ENCODE peak calls at places on chromosomes 3 and 15, in ten cellular contexts. R is glutamatergic neuron, H is H9, B is AG09309, X is B cell, A is HFFc6, W is osteocyte, E is breast epithelium, M is GM06990, V is fibroblast of lung. P is an unnamed sample.

GRCh38 chr3:21170964-21171363 is 580.0 kb downstream of the ZNF385D start:
- DNase-seq in W (no peak), E (no peak), V (peak), X (no peak), A (no peak), B (no peak), R (no peak), M (no peak), H (peak), P (peak)

GRCh38 chr3:114081022-114081421 is 24.5 kb downstream of the QTRT2 start:
- DNase-seq in B (no peak), W (no peak), X (no peak), M (no peak), A (peak), R (no peak), V (no peak), H (no peak), E (no peak), P (no peak)

GRCh38 chr3:188176476-188176875 is 22.5 kb downstream of the LPP start:
- DNase-seq in V (no peak), R (no peak), B (no peak), A (no peak), H (no peak), W (no peak), M (no peak), X (peak), E (no peak), P (no peak)

GRCh38 chr3:170809021-170809974 is 60.7 kb downstream of the RPL22L1 start:
- DNase-seq in B (no peak), E (no peak), R (no peak), A (peak), H (peak), M (no peak), X (no peak), V (peak), W (no peak), P (peak)

GRCh38 chr3:51706788-51707731 is at the start of gene GRM2:
- DNase-seq in H (peak), E (peak), A (peak), B (no peak), W (peak), X (peak), V (peak), M (no peak), R (peak), P (peak)

GRCh38 chr3:52240059-52240885 is 1.3 kb upstream of the TWF2 start:
- DNase-seq in R (peak), E (no peak), H (peak), V (peak), M (no peak), X (peak), A (peak), W (no peak), B (peak), P (peak)

GRCh38 chr3:101853465-101853864 is 4.2 kb downstream of the NFKBIZ start:
- DNase-seq in H (no peak), A (no peak), X (no peak), B (no peak), V (no peak), M (no peak), E (no peak), W (no peak), R (no peak), P (no peak)

GRCh38 chr3:127532561-127533203 is 57.9 kb downstream of the TPRA1 start:
- DNase-seq in B (no peak), A (no peak), M (no peak), V (no peak), R (no peak), W (peak), H (no peak), X (no peak), E (no peak), P (no peak)

GRCh38 chr3:99697250-99697649 is 58.9 kb downstream of the COL8A1 start:
- DNase-seq in A (no peak), M (no peak), E (no peak), R (no peak), B (no peak), V (no peak), H (no peak), W (no peak), X (no peak), P (no peak)

GRCh38 chr15:48112242-48112641 is 8.5 kb upstream of the SLC24A5 start:
- DNase-seq in R (peak), V (peak), H (peak), A (peak), X (no peak), E (no peak), W (no peak), M (no peak), B (no peak), P (peak)

GRCh38 chr3:4900298-4900697 is 78.9 kb upstream of the BHLHE40 start:
- DNase-seq in X (no peak), H (no peak), R (no peak), W (no peak), M (no peak), A (no peak), B (no peak), E (no peak), V (no peak), P (no peak)

GRCh38 chr3:196699749-196700148 is 12.3 kb downstream of the CEP19 start:
- DNase-seq in B (no peak), R (no peak), M (no peak), A (no peak), H (no peak), E (no peak), X (no peak), W (no peak), V (no peak), P (no peak)

GRCh38 chr3:138066383-138066782 is 49.0 kb downstream of the DZIP1L start:
- DNase-seq in X (no peak), B (no peak), E (no peak), V (no peak), R (no peak), H (no peak), W (no peak), A (no peak), M (peak), P (no peak)

GRCh38 chr3:15805756-15806266 is 8.0 kb upstream of the ANKRD28 start:
- DNase-seq in H (no peak), B (no peak), W (no peak), E (no peak), X (no peak), A (peak), R (no peak), V (peak), M (peak), P (no peak)

GRCh38 chr3:70871909-70872656 is 559.6 kb upstream of the MDFIC2 start:
- DNase-seq in R (no peak), E (no peak), A (peak), B (peak), V (peak), X (no peak), M (no peak), H (no peak), W (no peak), P (no peak)

GRCh38 chr3:170699158-170700053 is 113.5 kb upstream of the SLC7A14 start:
- DNase-seq in V (no peak), W (no peak), X (no peak), M (no peak), E (no peak), B (no peak), H (no peak), R (no peak), A (no peak), P (no peak)

GRCh38 chr3:31636693-31637442 is 104.1 kb downstream of the STT3B start:
- DNase-seq in A (no peak), W (no peak), V (no peak), M (no peak), R (no peak), B (no peak), H (no peak), E (no peak), X (no peak), P (no peak)

GRCh38 chr3:24506966-24507775 is 12.5 kb upstream of the THRB start:
- DNase-seq in X (no peak), R (no peak), H (no peak), A (no peak), E (no peak), V (peak), M (no peak), B (no peak), W (no peak), P (no peak)

GRCh38 chr15:65085207-65085753 is 8.7 kb downstream of the KBTBD13 start:
- DNase-seq in V (no peak), H (no peak), R (no peak), X (no peak), E (no peak), B (no peak), W (no peak), M (no peak), A (no peak), P (no peak)

GRCh38 chr15:65086680-65087111 is 10.2 kb downstream of the KBTBD13 start:
- DNase-seq in V (no peak), B (no peak), R (peak), W (no peak), X (no peak), H (no peak), M (no peak), A (no peak), E (no peak), P (no peak)

GRCh38 chr15:65087411-65087810 is 10.9 kb downstream of the KBTBD13 start:
- DNase-seq in H (no peak), R (no peak), W (no peak), E (no peak), A (no peak), X (no peak), V (no peak), M (no peak), B (no peak), P (no peak)

GRCh38 chr15:65084500-65085206 is 8.1 kb downstream of the KBTBD13 start:
- DNase-seq in E (no peak), M (no peak), X (no peak), W (no peak), A (no peak), H (no peak), R (no peak), V (no peak), B (no peak), P (no peak)

DNA sequence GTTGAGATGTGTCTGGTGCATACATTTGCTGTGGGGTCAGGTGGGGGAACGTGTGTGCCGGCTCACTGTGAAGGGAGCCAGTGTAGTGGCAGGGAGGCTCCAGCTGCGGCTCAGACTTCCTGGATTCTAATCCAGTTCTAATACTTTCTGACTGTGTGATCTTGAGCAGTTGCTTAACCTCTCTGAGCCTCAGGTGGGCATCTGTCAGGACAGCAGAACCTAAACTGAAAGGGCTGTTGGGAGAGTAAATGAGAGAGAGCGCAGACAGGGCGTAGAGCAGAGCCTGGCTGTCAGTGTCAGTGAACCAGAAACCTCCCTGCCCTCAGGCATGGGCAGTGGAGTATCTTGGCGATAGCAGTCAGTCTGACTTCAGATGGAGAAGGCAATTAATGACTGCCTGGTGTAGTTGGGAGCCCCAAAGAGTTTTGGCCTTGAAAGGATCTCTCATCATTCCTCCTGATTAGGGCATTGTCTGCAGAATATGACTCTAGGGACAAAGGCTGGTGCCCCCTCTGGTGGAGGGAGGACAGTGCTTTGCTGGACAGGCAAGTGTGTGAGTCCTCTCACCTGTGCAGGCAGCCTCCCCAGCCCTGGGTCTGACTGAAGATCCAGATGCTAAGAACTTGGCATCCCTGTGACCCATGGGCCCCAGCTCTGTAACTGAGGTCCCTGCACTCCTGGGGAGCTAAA is 9.6 kb downstream of the KBTBD13 start:
- DNase-seq in E (no peak), M (no peak), V (no peak), R (peak), H (peak), X (no peak), W (no peak), A (peak), B (no peak), P (peak)
- TF ChIP-seq CTCF in E (peak), M (peak), V (peak), R (peak), H (peak), X (no peak), W (peak), A (peak), B (peak), P (peak)

GRCh38 chr3:186782542-186783069 is 771 bp upstream of the EIF4A2 start:
- DNase-seq in E (no peak), A (peak), M (no peak), B (no peak), X (no peak), V (no peak), W (no peak), R (no peak), H (no peak), P (no peak)

GRCh38 chr3:186785517-186786018 is 2.2 kb downstream of the EIF4A2 start:
- DNase-seq in H (no peak), R (no peak), E (no peak), A (no peak), B (no peak), X (no peak), W (no peak), M (no peak), V (no peak), P (no peak)

GRCh38 chr3:186783070-186783730 is at the start of gene EIF4A2:
- DNase-seq in R (peak), V (peak), E (peak), M (peak), X (peak), B (peak), W (peak), H (peak), A (peak), P (peak)

GRCh38 chr3:186784820-186785516 is 1.6 kb downstream of the EIF4A2 start:
- DNase-seq in V (no peak), X (no peak), R (no peak), E (no peak), W (no peak), M (no peak), B (no peak), H (no peak), A (no peak), P (no peak)

DNA sequence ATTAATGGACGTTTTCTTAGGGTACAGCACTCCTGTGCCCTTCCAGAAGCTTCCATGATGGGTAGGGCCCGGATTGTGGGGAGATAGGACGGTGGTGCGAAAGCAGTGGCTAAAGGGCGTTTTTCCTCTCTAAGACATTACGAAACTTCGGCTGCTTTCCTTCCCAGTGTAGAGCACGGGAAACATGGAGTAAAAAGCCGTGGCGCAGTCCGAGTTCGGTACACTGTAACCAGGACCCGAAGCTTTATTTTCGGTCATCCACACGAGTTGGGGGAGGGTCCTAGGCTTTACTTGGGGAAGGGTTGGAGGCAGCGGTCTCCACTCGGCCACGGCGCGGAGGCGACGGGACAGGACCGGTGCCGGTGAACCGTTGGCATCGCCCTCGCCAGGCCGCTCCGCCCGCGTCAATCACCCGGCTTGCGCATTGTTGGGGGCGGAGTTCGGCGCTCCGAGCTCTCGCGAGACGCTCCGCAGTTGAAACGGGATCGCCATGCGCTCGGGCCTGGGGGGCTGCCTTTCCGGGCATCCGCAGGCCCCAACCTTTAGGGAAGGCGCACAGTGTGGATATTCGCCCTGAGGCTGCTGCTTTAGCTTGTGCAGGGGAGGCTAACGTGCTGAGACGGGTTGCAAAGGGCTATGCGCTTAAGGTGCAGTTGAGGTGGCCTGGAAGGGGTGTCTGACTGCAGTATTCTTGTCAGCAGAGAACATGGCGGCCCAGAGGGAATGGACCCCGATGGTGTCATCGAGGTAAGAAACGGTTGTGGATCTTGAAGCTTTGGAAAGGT is 546 bp downstream of the EIF4A2 start:
- DNase-seq in X (peak), W (peak), B (peak), R (peak), A (peak), H (peak), V (peak), M (peak), E (peak), P (peak)
- TF ChIP-seq CTCF in X (no peak), W (no peak), B (no peak), R (no peak), A (no peak), H (no peak), V (no peak), M (no peak), E (no peak), P (no peak)

DNA sequence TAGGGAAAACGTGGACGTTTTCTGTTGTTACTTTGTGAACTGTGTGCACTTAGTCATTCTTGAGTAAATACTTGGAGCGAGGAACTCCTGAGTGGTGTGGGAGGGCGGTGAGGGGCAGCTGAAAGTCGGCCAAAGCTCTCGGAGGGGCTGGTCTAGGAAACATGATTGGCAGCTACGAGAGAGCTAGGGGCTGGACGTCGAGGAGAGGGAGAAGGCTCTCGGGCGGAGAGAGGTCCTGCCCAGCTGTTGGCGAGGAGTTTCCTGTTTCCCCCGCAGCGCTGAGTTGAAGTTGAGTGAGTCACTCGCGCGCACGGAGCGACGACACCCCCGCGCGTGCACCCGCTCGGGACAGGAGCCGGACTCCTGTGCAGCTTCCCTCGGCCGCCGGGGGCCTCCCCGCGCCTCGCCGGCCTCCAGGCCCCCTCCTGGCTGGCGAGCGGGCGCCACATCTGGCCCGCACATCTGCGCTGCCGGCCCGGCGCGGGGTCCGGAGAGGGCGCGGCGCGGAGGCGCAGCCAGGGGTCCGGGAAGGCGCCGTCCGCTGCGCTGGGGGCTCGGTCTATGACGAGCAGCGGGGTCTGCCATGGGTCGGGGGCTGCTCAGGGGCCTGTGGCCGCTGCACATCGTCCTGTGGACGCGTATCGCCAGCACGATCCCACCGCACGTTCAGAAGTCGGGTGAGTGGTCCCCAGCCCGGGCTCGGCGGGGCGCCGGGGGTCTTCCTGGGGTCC is at the start of gene TGFBR2:
- DNase-seq in W (peak), A (peak), H (peak), B (peak), E (peak), X (peak), M (peak), R (peak), V (peak), P (peak)
- TF ChIP-seq CTCF in W (no peak), A (peak), H (peak), B (peak), E (no peak), X (no peak), M (no peak), R (no peak), V (no peak), P (no peak)

GRCh38 chr15:99387769-99388168 is 136.5 kb downstream of the LRRC28 start:
- DNase-seq in E (no peak), W (no peak), R (no peak), V (no peak), B (no peak), M (no peak), A (no peak), X (no peak), H (no peak), P (no peak)

GRCh38 chr15:99390667-99391066 is 139.4 kb downstream of the LRRC28 start:
- DNase-seq in B (no peak), A (no peak), E (no peak), R (no peak), W (no peak), V (no peak), H (peak), M (no peak), X (no peak), P (no peak)

GRCh38 chr15:99386429-99386828 is 135.1 kb downstream of the LRRC28 start:
- DNase-seq in A (no peak), H (no peak), X (no peak), V (no peak), W (no peak), R (no peak), B (no peak), M (no peak), E (no peak), P (no peak)

GRCh38 chr15:99385865-99386264 is 134.6 kb downstream of the LRRC28 start:
- DNase-seq in H (no peak), R (no peak), A (no peak), X (no peak), V (peak), M (no peak), B (no peak), E (no peak), W (no peak), P (no peak)

DNA sequence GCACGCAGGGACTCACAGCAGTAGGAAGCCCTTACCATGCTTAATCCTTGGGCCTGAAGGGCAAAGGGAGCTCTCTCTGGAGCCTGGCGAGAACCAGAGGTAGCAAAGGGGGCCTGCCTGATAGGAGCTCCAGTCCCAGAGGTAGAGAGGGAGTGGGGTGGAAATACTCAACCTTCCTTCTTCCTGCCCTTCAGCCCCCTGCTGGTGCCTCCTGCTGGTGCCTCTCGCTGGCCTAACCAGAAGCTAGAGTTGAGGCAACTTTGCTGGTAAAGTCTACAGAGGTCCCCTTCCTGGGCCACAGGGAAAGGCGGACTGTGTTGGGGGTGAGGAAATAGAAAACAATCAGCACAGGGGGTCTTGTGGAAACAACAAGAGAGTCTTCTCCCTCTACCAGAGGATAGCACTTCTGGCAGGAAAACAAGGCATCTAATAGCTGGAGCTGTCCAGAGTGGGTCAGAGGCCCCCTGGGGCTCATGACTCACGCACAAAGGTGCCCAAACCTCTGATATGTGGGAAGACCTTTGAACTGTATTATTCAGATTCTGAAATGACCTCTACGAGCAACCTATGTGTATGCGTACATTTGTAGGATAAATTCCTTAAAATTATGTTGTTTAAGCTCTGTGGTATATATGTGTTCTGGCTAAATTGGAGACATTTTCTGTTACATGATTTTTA is 133.8 kb downstream of the LRRC28 start:
- DNase-seq in E (no peak), M (no peak), X (no peak), B (no peak), R (no peak), W (no peak), H (no peak), A (no peak), V (no peak), P (no peak)
- TF ChIP-seq CTCF in E (no peak), M (no peak), X (no peak), B (no peak), R (peak), W (no peak), H (no peak), A (no peak), V (no peak), P (peak)

GRCh38 chr3:38343797-38344594 is 2.6 kb upstream of the XYLB start:
- DNase-seq in A (no peak), V (peak), E (no peak), M (no peak), B (no peak), X (no peak), H (no peak), W (no peak), R (no peak), P (no peak)
- TF ChIP-seq CTCF in A (peak), V (no peak), E (no peak), M (no peak), B (peak), X (no peak), H (no peak), W (peak), R (no peak), P (no peak)